ENCODE peak calls at places on chromosomes 2 and 18, in five cellular contexts. K is mucosa of descending colon, A is heart left ventricle, V is Peyer's patch, L is tibial nerve. J is an unnamed sample.

GRCh38 chr2:70746076-70746475 is 21.9 kb downstream of the ADD2 start:
- DNase-seq in K (no peak), A (no peak), V (no peak), L (no peak), J (no peak)

GRCh38 chr2:120607506-120607905 is 128.2 kb upstream of the GLI2 start:
- DNase-seq in K (no peak), A (no peak), V (no peak), L (no peak), J (no peak)

GRCh38 chr2:11102956-11103860 is 52.1 kb upstream of the SLC66A3 start:
- DNase-seq in K (no peak), A (no peak), V (no peak), L (no peak), J (no peak)

GRCh38 chr2:167127135-167127534 is 238.9 kb downstream of the XIRP2 start:
- DNase-seq in K (no peak), A (no peak), V (no peak), L (peak; percentile 13), J (no peak)

GRCh38 chr2:239779592-239779983 is 245.6 kb downstream of the NDUFA10 start:
- DNase-seq in K (peak; percentile 7), A (peak; percentile 6), V (no peak), L (no peak), J (peak; percentile 2)

GRCh38 chr2:224366269-224366668 is 35.6 kb downstream of the FAM124B start:
- DNase-seq in K (no peak), A (no peak), V (no peak), L (no peak), J (no peak)

GRCh38 chr2:149490296-149490695 is 97.3 kb downstream of the MMADHC start:
- DNase-seq in K (no peak), A (no peak), V (no peak), L (no peak), J (no peak)

GRCh38 chr2:88654714-88655113 is 27.4 kb upstream of the EIF2AK3 start:
- DNase-seq in K (no peak), A (no peak), V (no peak), L (no peak), J (no peak)

GRCh38 chr2:127305985-127306585 is 12.1 kb upstream of the ERCC3 start:
- DNase-seq in K (no peak), A (no peak), V (no peak), L (no peak), J (no peak)

GRCh38 chr18:57550510-57550909 is 36.0 kb downstream of the FECH start:
- DNase-seq in K (no peak), A (no peak), V (no peak), L (no peak), J (no peak)

GRCh38 chr2:239526038-239526437 is 125.2 kb upstream of the HDAC4 start:
- DNase-seq in K (no peak), A (no peak), V (no peak), L (no peak), J (no peak)

GRCh38 chr2:73267008-73267407 is 17.3 kb downstream of the FBXO41 start:
- DNase-seq in K (no peak), A (no peak), V (no peak), L (no peak), J (no peak)

GRCh38 chr2:73266061-73266891 is 18.0 kb downstream of the FBXO41 start:
- DNase-seq in K (no peak), A (no peak), V (no peak), L (no peak), J (peak; percentile 40)

GRCh38 chr2:73269686-73270465 is 14.4 kb downstream of the FBXO41 start:
- DNase-seq in K (no peak), A (no peak), V (no peak), L (no peak), J (no peak)

GRCh38 chr2:73268831-73269685 is 15.2 kb downstream of the FBXO41 start:
- DNase-seq in K (peak; percentile 85), A (no peak), V (peak; percentile 71), L (no peak), J (no peak)

GRCh38 chr2:73268368-73268830 is 15.9 kb downstream of the FBXO41 start:
- DNase-seq in K (no peak), A (no peak), V (no peak), L (no peak), J (no peak)
- H3K4me3 ChIP-seq in K (no peak overlapping the region), A (no peak overlapping the region), V (peak overlapping the region; percentile 59), L (no peak overlapping the region), J (no peak overlapping the region)

GRCh38 chr2:113965644-113966043 is 75.8 kb downstream of the ACTR3 start:
- DNase-seq in K (no peak), A (no peak), V (no peak), L (no peak), J (no peak)
- TF ChIP-seq CTCF in K (peak; percentile 18), A (peak; percentile 20), V (peak; percentile 49), L (peak; percentile 27), J (peak; percentile 53)

GRCh38 chr2:207154556-207155179 is 11.1 kb downstream of the KLF7 start:
- DNase-seq in K (no peak), A (no peak), V (no peak), L (no peak), J (no peak)

GRCh38 chr2:207157162-207157481 is 8.6 kb downstream of the KLF7 start:
- DNase-seq in K (no peak), A (no peak), V (no peak), L (no peak), J (no peak)

GRCh38 chr2:207156451-207157161 is 9.1 kb downstream of the KLF7 start:
- DNase-seq in K (no peak), A (no peak), V (no peak), L (no peak), J (no peak)

GRCh38 chr2:207156045-207156444 is 9.7 kb downstream of the KLF7 start:
- DNase-seq in K (no peak), A (no peak), V (no peak), L (no peak), J (no peak)

DNA sequence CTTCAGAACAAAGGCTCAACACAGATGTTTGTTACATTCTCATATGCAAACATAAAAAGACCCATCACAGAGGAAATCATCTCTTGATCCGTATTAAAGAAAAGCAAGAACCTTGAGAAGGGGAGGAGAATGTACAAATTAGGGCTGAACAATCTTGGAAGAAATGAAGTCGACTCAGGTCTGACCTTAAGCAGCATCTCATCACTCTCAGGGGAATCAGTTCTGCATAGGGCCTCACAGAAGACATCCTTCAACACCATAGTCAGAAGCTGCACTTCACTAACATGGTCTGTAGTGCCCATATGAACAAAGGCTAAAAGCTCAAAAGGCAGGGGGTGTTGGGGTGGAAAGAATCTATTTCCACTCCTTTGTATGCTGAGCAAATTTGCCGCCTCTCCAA is 10.2 kb downstream of the KLF7 start:
- DNase-seq in K (no peak), A (no peak), V (no peak), L (no peak), J (no peak)
- H3K4me1 ChIP-seq in K (peaks cover 3% of the 10 kb centered on the region), A (peaks cover 61% of the 10 kb centered on the region), V (peaks cover 28% of the 10 kb centered on the region), L (peaks cover 100% of the 10 kb centered on the region), J (peaks cover 59% of the 10 kb centered on the region)

GRCh38 chr2:45002661-45003210 is 6.5 kb downstream of the SIX2 start:
- DNase-seq in K (no peak), A (no peak), V (no peak), L (no peak), J (no peak)

GRCh38 chr2:45000341-45000901 is 8.8 kb downstream of the SIX2 start:
- DNase-seq in K (no peak), A (no peak), V (no peak), L (no peak), J (no peak)

GRCh38 chr2:44999540-44999939 is 9.7 kb downstream of the SIX2 start:
- DNase-seq in K (no peak), A (no peak), V (no peak), L (no peak), J (no peak)

GRCh38 chr2:45001629-45002385 is 7.4 kb downstream of the SIX2 start:
- DNase-seq in K (no peak), A (no peak), V (no peak), L (no peak), J (no peak)

GRCh38 chr2:45000921-45001628 is 8.2 kb downstream of the SIX2 start:
- DNase-seq in K (peak; percentile 42), A (no peak), V (no peak), L (no peak), J (no peak)
- H3K4me3 ChIP-seq in K (no peak overlapping the region), A (peak overlapping the region; percentile 37), V (peak overlapping the region; percentile 36), L (peak overlapping the region; percentile 22), J (no peak overlapping the region)

GRCh38 chr2:126239560-126239959 is 416.4 kb upstream of the GYPC start:
- DNase-seq in K (no peak), A (no peak), V (no peak), L (no peak), J (no peak)

DNA sequence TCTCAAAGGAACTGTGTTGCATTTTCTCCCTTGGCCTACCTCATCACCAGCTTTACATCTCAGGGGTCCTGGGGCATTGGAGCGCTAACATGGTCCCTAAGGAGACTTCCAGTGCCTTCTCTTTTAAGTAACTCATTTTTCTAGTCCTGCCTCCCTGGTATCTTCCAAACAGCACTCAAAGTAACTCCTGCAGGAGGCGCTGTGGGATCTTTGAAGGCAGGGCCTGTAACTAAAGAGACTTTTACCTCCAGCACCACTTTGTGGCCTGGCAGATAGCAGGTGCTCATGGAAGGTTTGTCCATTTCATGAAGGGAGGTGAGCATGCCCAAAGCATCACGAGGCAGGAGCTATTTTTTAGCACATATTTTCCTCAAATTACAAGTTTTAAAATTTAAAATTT is 411.0 kb upstream of the GYPC start:
- DNase-seq in K (peak; percentile 35), A (peak; percentile 36), V (no peak), L (peak; percentile 57), J (peak; percentile 17)
- TF ChIP-seq CTCF in K (no peak), A (peak; percentile 14), V (peak; percentile 25), L (no peak), J (peak; percentile 29)

GRCh38 chr2:46303822-46304221 is 6.6 kb downstream of the EPAS1 start:
- DNase-seq in K (no peak), A (no peak), V (no peak), L (no peak), J (no peak)
- H3K4me1 ChIP-seq in K (peaks cover 63% of the 10 kb centered on the region), A (peaks cover 36% of the 10 kb centered on the region), V (peaks cover 79% of the 10 kb centered on the region), L (peaks cover 36% of the 10 kb centered on the region), J (peaks cover 22% of the 10 kb centered on the region)

DNA sequence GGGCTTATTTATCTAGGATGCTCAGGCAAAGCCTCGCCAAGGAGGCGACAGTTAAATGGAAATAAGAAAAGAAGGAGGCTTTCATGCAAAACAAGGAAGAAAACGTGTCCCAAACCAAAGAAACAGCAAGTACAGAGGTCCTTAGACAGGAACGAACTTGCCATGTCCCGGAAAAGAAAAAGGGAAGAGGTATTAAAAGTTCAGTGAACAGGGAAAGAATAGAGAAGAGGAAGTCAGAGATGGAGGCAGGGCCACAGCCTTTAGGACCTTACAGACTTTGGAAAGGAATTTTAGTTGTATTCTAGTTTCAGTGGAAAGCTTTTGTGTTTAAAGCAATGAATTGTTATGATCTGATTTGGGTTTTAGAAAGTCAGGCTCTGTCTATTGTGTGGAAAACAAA is 22.1 kb downstream of the IKZF2 start:
- DNase-seq in K (no peak), A (no peak), V (no peak), L (no peak), J (no peak)
- H3K4me3 ChIP-seq in K (no peak overlapping the region), A (no peak overlapping the region), V (no peak overlapping the region), L (no peak overlapping the region), J (no peak overlapping the region)

GRCh38 chr2:101793277-101793969 is 95.9 kb downstream of the MAP4K4 start:
- DNase-seq in K (no peak), A (peak; percentile 37), V (no peak), L (no peak), J (peak; percentile 39)
- TF ChIP-seq CTCF in K (no peak), A (no peak), V (no peak), L (no peak), J (peak; percentile 40)

GRCh38 chr2:236550701-236551465 is 18.7 kb upstream of the ACKR3 start:
- DNase-seq in K (no peak), A (no peak), V (peak; percentile 77), L (no peak), J (no peak)
- H3K4me1 ChIP-seq in K (no peaks in the 10 kb centered on the region), A (no peaks in the 10 kb centered on the region), V (peaks cover 4% of the 10 kb centered on the region), L (peaks cover 30% of the 10 kb centered on the region), J (no peaks in the 10 kb centered on the region)